ENCODE peak calls at places on chromosomes 2 and 18, in four cellular contexts. W is psoas muscle, J is tibial artery, Y is fibroblast of lung. D is an unnamed sample.

GRCh38 chr2:200812122-200813022 is 662 bp downstream of the BZW1 start:
- DNase-seq in J (peak; percentile 81), Y (peak; percentile 72), W (peak; percentile 91), D (peak; percentile 82)

GRCh38 chr18:47790036-47790435 is 140.4 kb downstream of the SMAD2 start:
- DNase-seq in J (no peak), W (no peak), Y (no peak), D (no peak)

GRCh38 chr18:74261053-74261452 is 30.7 kb downstream of the CYB5A start:
- DNase-seq in Y (peak; percentile 24), W (no peak), J (no peak), D (no peak)

GRCh38 chr2:225113356-225114015 is 71.2 kb upstream of the DOCK10 start:
- DNase-seq in W (no peak), J (no peak), Y (peak; percentile 37), D (peak; percentile 28)

GRCh38 chr2:233800231-233800630 is 22.1 kb downstream of the MROH2A start:
- DNase-seq in Y (no peak), W (no peak), J (no peak), D (no peak)

GRCh38 chr2:57696016-57696415 is 350.6 kb upstream of the VRK2 start:
- DNase-seq in J (no peak), Y (no peak), W (no peak), D (peak; percentile 26)

GRCh38 chr2:50538137-50538536 is 493.8 kb downstream of the NRXN1 start:
- DNase-seq in Y (no peak), W (no peak), J (no peak), D (no peak)

GRCh38 chr2:121368841-121369240 is 83.8 kb upstream of the TFCP2L1 start:
- DNase-seq in J (no peak), W (no peak), Y (no peak), D (peak; percentile 54)

GRCh38 chr2:16507655-16508054 is 158.0 kb downstream of the CYRIA start:
- DNase-seq in W (no peak), Y (no peak), J (no peak), D (peak; percentile 12)

GRCh38 chr2:53724511-53724910 is 43.1 kb upstream of the CHAC2 start:
- DNase-seq in Y (peak; percentile 39), J (no peak), W (no peak), D (peak; percentile 45)

GRCh38 chr2:162840598-162841246 is 2.2 kb upstream of the KCNH7 start:
- DNase-seq in W (no peak), J (peak; percentile 16), Y (peak; percentile 43), D (peak; percentile 62)

GRCh38 chr2:241859436-241860183 is 916 bp upstream of the PDCD1 start:
- DNase-seq in J (peak; percentile 72), Y (peak; percentile 48), W (peak; percentile 74), D (peak; percentile 84)

GRCh38 chr2:8154936-8155335 is 526.9 kb upstream of the ID2 start:
- DNase-seq in Y (no peak), W (no peak), J (no peak), D (peak; percentile 87)

GRCh38 chr2:27290571-27290970 is 8.3 kb downstream of the TRIM54 start:
- DNase-seq in J (no peak), Y (no peak), W (no peak), D (no peak)

DNA sequence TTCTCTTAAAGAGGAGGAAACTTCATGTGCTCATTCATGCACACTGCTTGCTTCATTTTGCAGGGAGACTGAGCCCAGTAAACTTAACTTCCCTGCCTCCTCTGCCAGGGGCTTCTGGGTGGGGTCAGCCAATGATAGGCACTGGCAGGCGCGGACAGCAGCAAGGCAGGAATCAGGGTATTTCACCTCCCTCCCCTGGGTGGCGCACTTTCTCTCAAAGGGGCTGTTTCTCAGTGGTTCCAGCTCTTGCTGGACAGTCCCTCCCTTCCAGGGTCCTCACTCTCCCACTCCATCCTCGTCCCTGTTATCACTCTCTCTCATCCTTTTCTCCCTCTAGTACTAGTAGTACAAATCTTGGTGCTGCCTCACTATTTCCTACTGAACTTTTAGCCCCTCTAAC is 320.5 kb upstream of the ZNF521 start:
- DNase-seq in Y (no peak), W (no peak), J (no peak), D (no peak)
- H3K4me3 ChIP-seq in Y (no peak overlapping the region), W (no peak overlapping the region), J (no peak overlapping the region), D (no peak overlapping the region)

GRCh38 chr18:770583-770961 is 41.5 kb downstream of the YES1 start:
- DNase-seq in J (no peak), W (no peak), Y (no peak), D (no peak)

GRCh38 chr18:767084-767882 is 44.8 kb downstream of the YES1 start:
- DNase-seq in W (no peak), Y (no peak), J (no peak), D (no peak)

GRCh38 chr18:766550-766860 is 45.5 kb downstream of the YES1 start:
- DNase-seq in J (no peak), W (no peak), Y (no peak), D (no peak)

GRCh38 chr18:765764-766549 is 46.1 kb downstream of the YES1 start:
- DNase-seq in Y (no peak), W (no peak), J (no peak), D (no peak)
- H3K36me3 ChIP-seq in Y (no peaks in the 10 kb centered on the region), W (no peaks in the 10 kb centered on the region), J (no peaks in the 10 kb centered on the region), D (no peaks in the 10 kb centered on the region)

GRCh38 chr18:55500316-55501086 is 87.5 kb downstream of the TCF4 start:
- DNase-seq in W (no peak), J (no peak), Y (peak; percentile 86), D (peak; percentile 89)
- H3K27ac ChIP-seq in W (peak overlapping the region; percentile 40), J (peak overlapping the region; percentile 27), Y (peak overlapping the region; percentile 66), D (peak overlapping the region; percentile 79)

GRCh38 chr2:45652090-45653050 is 895 bp downstream of the PRKCE start:
- DNase-seq in J (peak; percentile 56), Y (peak; percentile 70), W (peak; percentile 62), D (peak; percentile 75)

GRCh38 chr2:45654250-45654649 is 2.8 kb downstream of the PRKCE start:
- DNase-seq in J (no peak), Y (no peak), W (no peak), D (peak; percentile 5)

GRCh38 chr2:45651415-45652089 is at the start of gene PRKCE:
- DNase-seq in Y (peak; percentile 59), W (peak; percentile 85), J (peak; percentile 73), D (peak; percentile 56)

GRCh38 chr2:45653584-45653983 is 2.1 kb downstream of the PRKCE start:
- DNase-seq in Y (no peak), W (no peak), J (no peak), D (peak; percentile 51)

GRCh38 chr2:45653125-45653524 is 1.6 kb downstream of the PRKCE start:
- DNase-seq in Y (no peak), J (no peak), W (no peak), D (peak; percentile 8)
- H3K4me3 ChIP-seq in Y (peak overlapping the region; percentile 87), J (peak overlapping the region; percentile 73), W (peak overlapping the region; percentile 94), D (peak overlapping the region; percentile 95)

GRCh38 chr2:202519453-202519852 is 115.3 kb upstream of the FAM117B start:
- DNase-seq in Y (no peak), J (no peak), W (no peak), D (no peak)
- H3K36me3 ChIP-seq in Y (no peaks in the 10 kb centered on the region), J (peaks cover 66% of the 10 kb centered on the region), W (peaks cover 76% of the 10 kb centered on the region), D (peaks cover 56% of the 10 kb centered on the region)

GRCh38 chr2:88002359-88002707 is 14.0 kb downstream of the RNU2-63P start:
- DNase-seq in Y (no peak), J (no peak), W (no peak), D (no peak)

GRCh38 chr2:87996570-87996969 is 19.8 kb downstream of the RNU2-63P start:
- DNase-seq in J (no peak), W (no peak), Y (no peak), D (no peak)
- H3K27ac ChIP-seq in J (no peak overlapping the region), W (no peak overlapping the region), Y (no peak overlapping the region), D (no peak overlapping the region)

GRCh38 chr18:55220523-55220922 is 261.3 kb upstream of the CCDC68 start:
- DNase-seq in J (no peak), W (no peak), Y (no peak), D (no peak)
- H3K4me3 ChIP-seq in J (no peak overlapping the region), W (no peak overlapping the region), Y (no peak overlapping the region), D (no peak overlapping the region)

GRCh38 chr2:61288070-61288841 is 126.3 kb downstream of the C2orf74 start:
- DNase-seq in W (no peak), Y (peak; percentile 76), J (no peak), D (peak; percentile 19)

GRCh38 chr2:61287254-61287653 is 125.3 kb downstream of the C2orf74 start:
- DNase-seq in Y (no peak), W (no peak), J (no peak), D (no peak)

GRCh38 chr2:61282104-61282590 is 120.2 kb downstream of the C2orf74 start:
- DNase-seq in W (no peak), Y (no peak), J (no peak), D (no peak)

GRCh38 chr2:61277756-61278155 is 115.8 kb downstream of the C2orf74 start:
- DNase-seq in J (no peak), Y (no peak), W (no peak), D (no peak)

DNA sequence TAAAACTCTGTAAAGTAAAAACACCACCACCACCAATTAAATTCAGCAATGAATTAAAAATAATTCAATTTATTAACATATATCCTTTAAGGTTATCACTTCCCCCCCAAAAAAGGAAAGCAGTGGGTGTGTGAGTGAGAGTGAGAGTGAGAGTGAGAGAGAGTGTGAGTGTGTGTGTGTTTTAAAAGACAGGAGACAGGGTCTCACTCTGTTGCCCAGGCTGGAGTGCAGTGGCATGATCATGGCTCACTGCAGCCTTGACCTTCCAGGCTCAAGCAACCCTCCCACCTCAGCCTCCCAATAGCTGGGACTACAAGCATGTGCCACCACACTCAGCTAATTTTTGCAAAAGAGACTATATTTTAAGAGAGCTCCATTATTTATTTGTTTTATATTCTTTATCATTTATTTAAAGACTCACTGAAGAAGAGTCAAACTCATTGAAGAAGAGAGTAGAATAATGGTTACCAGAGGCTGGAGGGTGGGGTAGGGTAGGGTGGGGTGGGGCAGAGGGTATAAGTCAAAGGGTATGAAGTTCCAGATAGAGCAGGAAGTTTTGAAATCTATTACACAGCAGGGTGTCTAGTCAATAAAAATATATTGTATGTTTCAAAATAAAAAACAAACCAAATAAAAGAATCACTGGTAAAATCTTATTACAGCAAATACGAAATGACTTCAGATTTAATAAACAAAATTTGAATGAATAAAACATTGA is 121.6 kb downstream of the C2orf74 start:
- DNase-seq in J (no peak), Y (no peak), W (no peak), D (no peak)
- H3K36me3 ChIP-seq in J (peaks cover 31% of the 10 kb centered on the region), Y (peaks cover 4% of the 10 kb centered on the region), W (peaks cover 86% of the 10 kb centered on the region), D (peaks cover 52% of the 10 kb centered on the region)

GRCh38 chr2:84963323-84963691 is 7.7 kb upstream of the KCMF1 start:
- DNase-seq in Y (no peak), W (no peak), J (no peak), D (no peak)
- H3K27ac ChIP-seq in Y (peak overlapping the region; percentile 54), W (no peak overlapping the region), J (no peak overlapping the region), D (peak overlapping the region; percentile 66)

GRCh38 chr2:127219716-127220090 is 396 bp downstream of the CYP27C1 start:
- DNase-seq in W (peak; percentile 61), Y (no peak), J (no peak), D (peak; percentile 65)
- H3K4me3 ChIP-seq in W (peak overlapping the region; percentile 66), Y (no peak overlapping the region), J (peak overlapping the region; percentile 42), D (peak overlapping the region; percentile 77)

D was measured in GM23248.